ENCODE peak calls at places on chromosomes 13 and 19, in nine cellular contexts. W is hepatic stellate cell; N is lower lobe of right lung; Y is AG04450; G is stimulated activated CD4-positive, alpha-beta T cell treated with anti-CD3 and anti-CD28 coated beads, Interleukin-2, amount 100 ng/mL, for 48 hours; P is CD4-positive, alpha-beta T cell; D is KG1; Z is activated naive CD8-positive, alpha-beta T cell treated with anti-CD3 and anti-CD28 coated beads, Interleukin-2, amount 10 ng/mL, durations not matched to agents 7 days and 5 days; K is CD8-positive, alpha-beta T cell. L is an unnamed sample.

GRCh38 chr13:39768962-39769361 is 113.5 kb downstream of the COG6 start:
- DNase-seq in Y (no peak), W (no peak), K (no peak), D (no peak), N (no peak), G (no peak), Z (no peak), P (no peak), L (no peak)

GRCh38 chr13:40245567-40245966 is 420.9 kb downstream of the FOXO1 start:
- DNase-seq in Y (no peak), K (no peak), W (no peak), P (no peak), D (no peak), G (no peak), Z (no peak), N (no peak), L (no peak)

GRCh38 chr13:34076943-34077703 is 259.2 kb downstream of the RFC3 start:
- DNase-seq in Y (no peak), G (no peak), W (peak; percentile 12), N (no peak), D (no peak), Z (no peak), K (no peak), P (no peak), L (no peak)

GRCh38 chr19:19444694-19445155 is 39.2 kb downstream of the GATAD2A start:
- DNase-seq in G (no peak), Y (no peak), Z (no peak), N (no peak), W (peak; percentile 69), P (no peak), K (no peak), D (no peak), L (peak; percentile 54)

GRCh38 chr13:74550039-74550438 is 415.8 kb upstream of the KLF12 start:
- DNase-seq in G (no peak), N (no peak), Z (no peak), W (no peak), D (peak; percentile 19), Y (no peak), K (no peak), P (no peak), L (no peak)

GRCh38 chr19:15166700-15167099 is 34.1 kb downstream of the NOTCH3 start:
- DNase-seq in K (no peak), Z (no peak), P (no peak), G (no peak), D (no peak), N (no peak), Y (no peak), W (peak; percentile 50), L (no peak)

GRCh38 chr13:34833562-34834182 is 108.4 kb upstream of the NBEA start:
- DNase-seq in P (no peak), D (no peak), Z (no peak), G (no peak), W (no peak), N (no peak), K (no peak), Y (no peak), L (no peak)

GRCh38 chr19:19637523-19638251 is 5.8 kb downstream of the GMIP start:
- DNase-seq in W (no peak), K (no peak), N (no peak), G (no peak), Z (no peak), Y (no peak), D (no peak), P (no peak), L (no peak)

GRCh38 chr19:7010722-7011593 is 10.3 kb downstream of the MBD3L2B start:
- DNase-seq in Z (no peak), W (no peak), K (no peak), G (no peak), Y (no peak), N (no peak), D (no peak), P (no peak), L (no peak)

GRCh38 chr19:55212447-55212846 is 3.1 kb upstream of the PTPRH start:
- DNase-seq in N (no peak), Y (no peak), G (peak; percentile 48), Z (no peak), W (no peak), P (peak; percentile 19), D (no peak), K (peak; percentile 41), L (no peak)

GRCh38 chr13:94660695-94661324 is 51.5 kb downstream of the SOX21 start:
- DNase-seq in Y (no peak), W (no peak), D (peak; percentile 19), K (no peak), N (no peak), P (no peak), G (no peak), Z (no peak), L (no peak)

GRCh38 chr13:46172531-46172991 is 9.4 kb downstream of the LCP1 start:
- DNase-seq in P (peak; percentile 54), N (no peak), K (peak; percentile 71), G (no peak), Z (peak; percentile 65), W (no peak), Y (no peak), D (no peak), L (no peak)

GRCh38 chr13:24288870-24289269 is 20.5 kb upstream of the C1QTNF9 start:
- DNase-seq in K (no peak), G (no peak), D (no peak), Z (no peak), P (no peak), Y (no peak), W (no peak), N (no peak), L (no peak)

GRCh38 chr13:110134801-110135200 is 172.2 kb downstream of the COL4A1 start:
- DNase-seq in N (no peak), W (peak; percentile 73), Z (no peak), Y (no peak), D (no peak), G (no peak), K (no peak), P (no peak), L (no peak)

GRCh38 chr19:1247747-1248453 is 483 bp upstream of the MIDN start:
- DNase-seq in D (no peak), P (no peak), Y (no peak), N (peak; percentile 79), G (peak; percentile 55), W (peak; percentile 58), K (peak; percentile 77), Z (peak; percentile 89), L (peak; percentile 89)

GRCh38 chr19:23795462-23795861 is 36.8 kb upstream of the ZNF681 start:
- DNase-seq in P (no peak), N (no peak), K (no peak), W (no peak), Y (no peak), G (no peak), D (no peak), Z (no peak), L (no peak)

GRCh38 chr19:2053601-2054389 is 2.8 kb upstream of the MKNK2 start:
- DNase-seq in N (peak; percentile 77), W (no peak), K (no peak), Z (no peak), G (no peak), D (no peak), P (no peak), Y (no peak), L (no peak)

GRCh38 chr19:49930483-49931011 is 1.2 kb upstream of the NUP62 start:
- DNase-seq in D (no peak), K (no peak), P (no peak), W (no peak), G (no peak), Y (no peak), Z (no peak), N (no peak), L (no peak)

GRCh38 chr13:44305845-44306244 is 67.8 kb upstream of the SERP2 start:
- DNase-seq in Y (no peak), N (no peak), G (no peak), D (no peak), K (no peak), W (no peak), P (no peak), Z (no peak), L (no peak)

GRCh38 chr19:47670736-47671135 is 42.5 kb upstream of the EHD2 start:
- DNase-seq in W (no peak), N (no peak), D (no peak), P (no peak), Y (no peak), G (no peak), K (no peak), Z (no peak), L (no peak)

GRCh38 chr13:113936166-113936565 is 37.7 kb downstream of the C13orf46 start:
- DNase-seq in K (no peak), Y (no peak), N (no peak), P (no peak), D (no peak), G (no peak), Z (peak; percentile 10), W (no peak), L (peak; percentile 81)

GRCh38 chr13:75946746-75947397 is 310.7 kb downstream of the LMO7 start:
- DNase-seq in Y (no peak), D (no peak), W (no peak), N (no peak), K (no peak), G (no peak), P (no peak), Z (no peak), L (no peak)

GRCh38 chr19:18790566-18791314 is at the start of gene COMP:
- DNase-seq in Z (no peak), N (no peak), K (no peak), Y (no peak), D (no peak), P (no peak), W (no peak), G (no peak), L (no peak)

GRCh38 chr19:40745402-40745780 is 4.9 kb downstream of the ACTMAP start:
- DNase-seq in N (no peak), K (no peak), D (no peak), P (no peak), W (no peak), Y (peak; percentile 24), Z (no peak), G (no peak), L (no peak)

GRCh38 chr19:31418692-31419430 is 69.6 kb upstream of the TSHZ3 start:
- DNase-seq in Z (no peak), K (no peak), Y (no peak), G (no peak), D (no peak), P (no peak), W (no peak), N (no peak), L (no peak)

GRCh38 chr13:23561261-23561660 is 9.0 kb upstream of the TNFRSF19 start:
- DNase-seq in D (no peak), Y (no peak), G (no peak), K (no peak), P (no peak), Z (no peak), W (no peak), N (no peak), L (no peak)

GRCh38 chr19:2079076-2079864 is 16.9 kb downstream of the MOB3A start:
- DNase-seq in D (no peak), G (no peak), Z (no peak), Y (no peak), N (no peak), K (no peak), P (no peak), W (no peak), L (peak; percentile 76)

GRCh38 chr13:42275506-42275905 is 3.6 kb downstream of the AKAP11 start:
- DNase-seq in G (no peak), P (no peak), K (no peak), D (no peak), Y (no peak), Z (no peak), N (no peak), W (no peak), L (no peak)

GRCh38 chr19:4914736-4915501 is 5.6 kb downstream of the UHRF1 start:
- DNase-seq in K (peak; percentile 84), Z (peak; percentile 72), D (no peak), P (peak; percentile 76), N (peak; percentile 62), Y (peak; percentile 21), W (peak; percentile 82), G (peak; percentile 53), L (no peak)

GRCh38 chr13:33519561-33520479 is 234.3 kb upstream of the STARD13 start:
- DNase-seq in G (no peak), K (no peak), D (no peak), Y (peak; percentile 78), Z (no peak), W (peak; percentile 40), N (no peak), P (no peak), L (no peak)

GRCh38 chr19:55082023-55082851 is 6.6 kb downstream of the EPS8L1 start:
- DNase-seq in Z (peak; percentile 55), Y (no peak), D (peak; percentile 27), K (peak; percentile 38), N (no peak), P (peak; percentile 27), G (no peak), W (peak; percentile 54), L (no peak)